ENCODE peak calls at places on chromosomes 1 and 21, in nine cellular contexts. C is left cardiac atrium, W is myocyte, F is COR-L47, P is H7, Z is NCI-H82, N is AG08395, J is ACHN, Y is heart left ventricle. S is an unnamed sample.

GRCh38 chr1:12450831-12451559 is 167.0 kb downstream of the DHRS3 start:
- DNase-seq in C (no peak), W (no peak), F (no peak), P (no peak), Z (no peak), N (no peak), J (no peak), Y (no peak), S (no peak)

GRCh38 chr1:60388092-60388987 is 314.8 kb upstream of the C1orf87 start:
- DNase-seq in C (peak), W (no peak), F (peak), P (no peak), Z (no peak), N (no peak), J (no peak), Y (no peak), S (no peak)

GRCh38 chr1:230215049-230215448 is 148.0 kb downstream of the GALNT2 start:
- DNase-seq in C (peak), W (peak), F (no peak), P (peak), Z (no peak), N (peak), J (peak), Y (no peak), S (no peak)

GRCh38 chr1:198806861-198807260 is 168.0 kb downstream of the PTPRC start:
- DNase-seq in C (no peak), W (no peak), F (no peak), P (no peak), Z (no peak), N (no peak), J (no peak), Y (no peak), S (no peak)

GRCh38 chr1:117590273-117590925 is 15.4 kb upstream of the TENT5C start:
- DNase-seq in C (no peak), W (peak), F (no peak), P (peak), Z (no peak), N (no peak), J (no peak), Y (no peak), S (no peak)

GRCh38 chr1:221263831-221264767 is 384.9 kb downstream of the HLX start:
- DNase-seq in C (peak), W (peak), F (peak), P (peak), Z (peak), N (peak), J (peak), Y (no peak), S (peak)

GRCh38 chr1:67945733-67946374 is 104.6 kb downstream of the DIRAS3 start:
- DNase-seq in C (peak), W (peak), F (no peak), P (no peak), Z (peak), N (no peak), J (no peak), Y (no peak), S (no peak)

GRCh38 chr1:8342325-8342724 is 24.4 kb downstream of the SLC45A1 start:
- DNase-seq in C (no peak), W (no peak), F (no peak), P (no peak), Z (peak), N (peak), J (no peak), Y (peak), S (no peak)

GRCh38 chr1:28955930-28956552 is 41.7 kb downstream of the EPB41 start:
- DNase-seq in C (no peak), W (peak), F (peak), P (no peak), Z (no peak), N (peak), J (no peak), Y (no peak), S (no peak)

GRCh38 chr1:110515041-110515440 is 3.9 kb downstream of the KCNA10 start:
- DNase-seq in C (no peak), W (no peak), F (no peak), P (no peak), Z (no peak), N (no peak), J (no peak), Y (no peak), S (no peak)

GRCh38 chr1:101137144-101138126 is 99.4 kb upstream of the S1PR1 start:
- DNase-seq in C (no peak), W (peak), F (no peak), P (no peak), Z (no peak), N (peak), J (no peak), Y (no peak), S (no peak)

GRCh38 chr1:9866836-9867235 is 43.1 kb upstream of the CLSTN1 start:
- DNase-seq in C (no peak), W (no peak), F (no peak), P (no peak), Z (no peak), N (no peak), J (no peak), Y (no peak), S (no peak)

GRCh38 chr1:115135681-115136080 is 46.4 kb upstream of the TSPAN2 start:
- DNase-seq in C (no peak), W (no peak), F (no peak), P (no peak), Z (no peak), N (peak), J (peak), Y (no peak), S (no peak)

GRCh38 chr1:205440476-205441317 is 15.1 kb downstream of the BLACAT1 start:
- DNase-seq in C (peak), W (peak), F (no peak), P (peak), Z (peak), N (no peak), J (peak), Y (peak), S (no peak)

GRCh38 chr1:156499703-156500577 is 635 bp downstream of the MEF2D start:
- DNase-seq in C (peak), W (peak), F (no peak), P (peak), Z (peak), N (no peak), J (peak), Y (peak), S (no peak)

GRCh38 chr1:15952317-15953258 is 23.3 kb downstream of the ZBTB17 start:
- DNase-seq in C (no peak), W (peak), F (no peak), P (no peak), Z (no peak), N (peak), J (peak), Y (peak), S (no peak)

GRCh38 chr1:24481098-24481497 is 21.5 kb upstream of the RCAN3 start:
- DNase-seq in C (no peak), W (no peak), F (no peak), P (no peak), Z (no peak), N (no peak), J (no peak), Y (no peak), S (no peak)

GRCh38 chr1:47623174-47623940 is 185.5 kb downstream of the FOXD2 start:
- DNase-seq in C (no peak), W (no peak), F (no peak), P (no peak), Z (no peak), N (no peak), J (no peak), Y (no peak), S (no peak)

GRCh38 chr1:168287237-168287664 is 6.6 kb downstream of the TBX19 start:
- DNase-seq in C (no peak), W (no peak), F (no peak), P (no peak), Z (no peak), N (no peak), J (no peak), Y (no peak), S (no peak)

GRCh38 chr1:110643886-110644285 is 30.9 kb downstream of the KCNA3 start:
- DNase-seq in C (no peak), W (no peak), F (no peak), P (no peak), Z (no peak), N (no peak), J (no peak), Y (no peak), S (no peak)

GRCh38 chr1:236154671-236155398 is 12.5 kb downstream of the GPR137B start:
- DNase-seq in C (no peak), W (no peak), F (no peak), P (peak), Z (no peak), N (no peak), J (no peak), Y (no peak), S (no peak)

GRCh38 chr1:15994590-15995351 is 9.3 kb upstream of the SRARP start:
- DNase-seq in C (peak), W (peak), F (peak), P (peak), Z (peak), N (peak), J (peak), Y (peak), S (peak)

GRCh38 chr21:34031835-34032370 is 41.5 kb upstream of the MRPS6 start:
- DNase-seq in C (no peak), W (no peak), F (no peak), P (no peak), Z (peak), N (no peak), J (no peak), Y (no peak), S (no peak)

GRCh38 chr1:157154291-157154690 is 16.1 kb upstream of the ETV3 start:
- DNase-seq in C (no peak), W (peak), F (no peak), P (no peak), Z (peak), N (no peak), J (no peak), Y (no peak), S (no peak)

GRCh38 chr1:178399177-178399728 is 97.5 kb downstream of the CLEC20A start:
- DNase-seq in C (no peak), W (no peak), F (no peak), P (no peak), Z (peak), N (no peak), J (no peak), Y (no peak), S (no peak)

GRCh38 chr1:164725401-164725800 is 166.4 kb downstream of the PBX1 start:
- DNase-seq in C (peak), W (no peak), F (no peak), P (no peak), Z (no peak), N (peak), J (no peak), Y (no peak), S (no peak)

GRCh38 chr1:8397511-8397910 is 79.6 kb downstream of the SLC45A1 start:
- DNase-seq in C (no peak), W (no peak), F (no peak), P (no peak), Z (no peak), N (peak), J (no peak), Y (no peak), S (no peak)

GRCh38 chr21:35779690-35780570 is 280.4 kb downstream of the SETD4 start:
- DNase-seq in C (no peak), W (peak), F (no peak), P (no peak), Z (no peak), N (peak), J (no peak), Y (no peak), S (no peak)

GRCh38 chr1:228095938-228096337 is 7.2 kb downstream of the C1orf35 start:
- DNase-seq in C (no peak), W (no peak), F (no peak), P (peak), Z (no peak), N (no peak), J (no peak), Y (no peak), S (no peak)

GRCh38 chr1:168932539-168932938 is 174.0 kb upstream of the ATP1B1 start:
- DNase-seq in C (no peak), W (no peak), F (no peak), P (no peak), Z (no peak), N (no peak), J (no peak), Y (no peak), S (no peak)

GRCh38 chr1:66048011-66048410 is 255.3 kb downstream of the PDE4B start:
- DNase-seq in C (no peak), W (no peak), F (no peak), P (no peak), Z (no peak), N (peak), J (no peak), Y (no peak), S (no peak)

GRCh38 chr1:85569122-85569521 is 11.4 kb upstream of the CCN1 start:
- DNase-seq in C (no peak), W (peak), F (no peak), P (no peak), Z (no peak), N (peak), J (peak), Y (no peak), S (no peak)